ENCODE peak calls at places on chromosomes 4 and X, in ten cellular contexts. O is GM23338; B is myocyte; T is NT2/D1; S is stimulated activated CD4-positive, alpha-beta T cell treated with anti-CD3 and anti-CD28 coated beads, Interleukin-12 subunit alpha, Interleukin-12 subunit beta, amount 100 ng/mL, for 24 hours; V is GM20000; D is posterior vena cava; W is stimulated activated CD8-positive, alpha-beta memory T cell treated with anti-CD3 and anti-CD28 coated beads, Interleukin-7, amount 100 ng/mL, for 24 hours; K is head of caudate nucleus; C is heart right ventricle. G is an unnamed sample.
A peak's percentile ranks its signal among the peaks of the same experiment; 100 is the strongest.

GRCh38 chrX:76126851-76127250 is 46.0 kb upstream of the PBDC1 start:
- DNase-seq in V (no peak), O (no peak), C (no peak), K (no peak), B (no peak), S (no peak), T (no peak), D (no peak), W (no peak), G (no peak)

GRCh38 chr4:38846015-38846414 is 10.6 kb downstream of the TLR6 start:
- DNase-seq in V (no peak), K (no peak), S (no peak), B (no peak), O (no peak), C (no peak), T (no peak), W (no peak), D (no peak), G (no peak)

GRCh38 chr4:121900132-121900983 is 30.1 kb upstream of the BBS7 start:
- DNase-seq in W (no peak), T (peak; percentile 36), V (peak; percentile 51), S (peak; percentile 29), C (no peak), B (peak; percentile 71), K (peak; percentile 50), O (peak; percentile 84), D (no peak), G (peak; percentile 52)

GRCh38 chr4:182776376-182777058 is 140.7 kb downstream of the DCTD start:
- DNase-seq in O (no peak), W (no peak), C (no peak), T (no peak), S (no peak), D (no peak), B (no peak), K (no peak), V (no peak), G (no peak)

GRCh38 chr4:97759785-97760184 is 383.5 kb downstream of the STPG2 start:
- DNase-seq in D (no peak), B (no peak), C (no peak), T (no peak), S (no peak), O (no peak), W (no peak), K (no peak), V (no peak), G (no peak)

GRCh38 chrX:105190252-105190853 is 30.1 kb downstream of the TEX13A start:
- DNase-seq in C (no peak), K (peak; percentile 25), S (no peak), D (no peak), O (peak; percentile 36), V (peak; percentile 7), W (no peak), T (no peak), B (peak; percentile 37), G (peak; percentile 0)

GRCh38 chr4:79241846-79242245 is 84.0 kb downstream of the NAA11 start:
- DNase-seq in C (no peak), S (no peak), W (no peak), B (peak; percentile 14), T (no peak), O (peak; percentile 53), D (no peak), K (no peak), V (no peak), G (peak; percentile 42)

GRCh38 chr4:18138076-18138665 is 116.6 kb upstream of the LCORL start:
- DNase-seq in T (no peak), B (no peak), K (no peak), D (no peak), C (no peak), W (no peak), S (no peak), V (no peak), O (no peak), G (no peak)

GRCh38 chr4:94504545-94504944 is 52.8 kb downstream of the PDLIM5 start:
- DNase-seq in W (no peak), S (no peak), C (no peak), D (no peak), O (no peak), K (no peak), V (no peak), B (no peak), T (no peak), G (no peak)

GRCh38 chr4:46450556-46450955 is 60.6 kb upstream of the GABRA2 start:
- DNase-seq in O (no peak), D (no peak), T (no peak), K (no peak), V (no peak), S (no peak), W (no peak), C (no peak), B (no peak), G (no peak)

GRCh38 chrX:29662101-29662500 is 553.3 kb upstream of the MAGEB2 start:
- DNase-seq in K (no peak), S (no peak), B (peak; percentile 6), T (no peak), D (no peak), V (no peak), O (no peak), C (no peak), W (no peak), G (peak; percentile 93)

G was measured in A172.